ENCODE peak calls at places on chromosomes 13 and 19, in nine cellular contexts. J, X, P, O, W, L, I, G and A are unnamed samples.
A peak's percentile ranks its signal among the peaks of the same experiment; 100 is the strongest.

GRCh38 chr13:99845136-99845874 is 126.3 kb downstream of the ZIC5 start:
- DNase-seq in O (no peak), J (no peak), X (no peak), L (no peak), W (no peak), G (no peak), P (no peak), I (no peak), A (no peak)

GRCh38 chr13:105196052-105196451 is 1339.4 kb downstream of the EFNB2 start:
- DNase-seq in G (no peak), I (no peak), J (no peak), X (peak; percentile 94), L (no peak), W (no peak), O (no peak), P (no peak), A (peak; percentile 94)

GRCh38 chr13:73984949-73985691 is 149.1 kb downstream of the KLF12 start:
- DNase-seq in I (no peak), L (no peak), W (no peak), P (no peak), J (no peak), X (no peak), G (no peak), O (no peak), A (no peak)

GRCh38 chr13:72652681-72653080 is 74.7 kb downstream of the MZT1 start:
- DNase-seq in J (no peak), L (no peak), G (no peak), I (no peak), O (no peak), W (no peak), P (no peak), X (peak; percentile 65), A (peak; percentile 32)

GRCh38 chr13:38900188-38900587 is 90.4 kb downstream of the STOML3 start:
- DNase-seq in X (no peak), I (no peak), J (no peak), L (no peak), O (no peak), W (peak; percentile 13), P (no peak), G (no peak), A (no peak)

GRCh38 chr19:2266183-2266993 is 10.2 kb upstream of the JSRP1 start:
- DNase-seq in G (peak; percentile 93), X (peak; percentile 71), J (peak; percentile 84), I (peak; percentile 70), P (peak; percentile 89), O (no peak), L (peak; percentile 89), W (peak; percentile 46), A (peak; percentile 74)

GRCh38 chr13:112605531-112605990 is 17.6 kb upstream of the TUBGCP3 start:
- DNase-seq in P (no peak), X (peak; percentile 11), O (no peak), G (no peak), J (no peak), I (no peak), W (no peak), L (no peak), A (no peak)

GRCh38 chr13:91467236-91467635 is 68.8 kb downstream of the GPC5 start:
- DNase-seq in X (no peak), W (no peak), I (no peak), J (no peak), P (no peak), L (no peak), O (no peak), G (no peak), A (no peak)

GRCh38 chr13:27425151-27425917 is 915 bp downstream of the GTF3A start:
- DNase-seq in X (peak; percentile 29), P (no peak), I (no peak), L (no peak), J (no peak), W (no peak), G (no peak), O (no peak), A (no peak)

GRCh38 chr13:99721606-99722384 is 220.5 kb downstream of the TM9SF2 start:
- DNase-seq in G (no peak), J (no peak), I (no peak), X (peak; percentile 4), L (no peak), P (no peak), O (no peak), W (no peak), A (peak; percentile 4)

GRCh38 chr13:106688940-106689339 is 121.0 kb upstream of the ARGLU1 start:
- DNase-seq in J (no peak), X (no peak), P (no peak), L (no peak), I (no peak), G (no peak), O (no peak), W (no peak), A (no peak)

GRCh38 chr19:40348961-40349507 is 539 bp downstream of the PLD3 start:
- DNase-seq in L (no peak), I (no peak), O (no peak), X (peak; percentile 60), G (no peak), P (no peak), W (peak; percentile 68), J (no peak), A (peak; percentile 25)

GRCh38 chr13:44031555-44031954 is 151.9 kb downstream of the LACC1 start:
- DNase-seq in I (no peak), G (no peak), P (no peak), O (no peak), J (no peak), L (no peak), X (no peak), W (no peak), A (no peak)

GRCh38 chr13:111667757-111668156 is 347.3 kb downstream of the TEX29 start:
- DNase-seq in L (no peak), J (no peak), O (no peak), G (no peak), W (no peak), P (peak; percentile 15), X (no peak), I (no peak), A (no peak)

DNA sequence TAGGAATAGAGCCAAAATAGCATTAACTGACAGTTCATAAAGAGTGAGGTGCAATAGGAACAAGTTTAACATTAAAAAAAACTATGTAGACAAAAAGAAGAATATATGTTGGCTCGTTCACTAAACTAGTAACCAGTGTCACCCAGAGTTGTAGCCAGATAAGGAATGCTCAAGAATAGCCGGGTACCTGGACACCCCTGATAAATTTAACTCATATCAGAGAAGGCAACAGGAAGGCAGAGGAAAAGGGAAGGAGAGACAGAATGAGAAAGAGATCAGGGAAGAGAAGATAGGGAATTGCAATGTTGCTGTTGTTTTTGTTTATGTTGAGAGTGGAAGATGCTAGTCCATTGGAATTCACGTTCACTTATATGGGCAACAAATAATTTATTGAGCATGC is 31.6 kb upstream of the KATNAL1 start:
- DNase-seq in J (no peak), G (no peak), W (no peak), I (no peak), P (no peak), L (no peak), O (no peak), X (no peak), A (no peak)
- H3K4me3 ChIP-seq in J (no peak overlapping the region), G (no peak overlapping the region), W (no peak overlapping the region), I (no peak overlapping the region), P (no peak overlapping the region), L (no peak overlapping the region), O (no peak overlapping the region), X (no peak overlapping the region), A (no peak overlapping the region)

GRCh38 chr13:110265341-110265681 is 41.6 kb downstream of the COL4A1 start:
- DNase-seq in O (no peak), P (no peak), L (no peak), I (no peak), J (no peak), G (no peak), W (peak; percentile 70), X (no peak), A (no peak)
- H3K27ac ChIP-seq in O (peak overlapping the region; percentile 57), P (no peak overlapping the region), L (peak overlapping the region; percentile 67), I (no peak overlapping the region), J (no peak overlapping the region), G (peak overlapping the region; percentile 63), W (no peak overlapping the region), X (peak overlapping the region; percentile 7), A (peak overlapping the region; percentile 38)

DNA sequence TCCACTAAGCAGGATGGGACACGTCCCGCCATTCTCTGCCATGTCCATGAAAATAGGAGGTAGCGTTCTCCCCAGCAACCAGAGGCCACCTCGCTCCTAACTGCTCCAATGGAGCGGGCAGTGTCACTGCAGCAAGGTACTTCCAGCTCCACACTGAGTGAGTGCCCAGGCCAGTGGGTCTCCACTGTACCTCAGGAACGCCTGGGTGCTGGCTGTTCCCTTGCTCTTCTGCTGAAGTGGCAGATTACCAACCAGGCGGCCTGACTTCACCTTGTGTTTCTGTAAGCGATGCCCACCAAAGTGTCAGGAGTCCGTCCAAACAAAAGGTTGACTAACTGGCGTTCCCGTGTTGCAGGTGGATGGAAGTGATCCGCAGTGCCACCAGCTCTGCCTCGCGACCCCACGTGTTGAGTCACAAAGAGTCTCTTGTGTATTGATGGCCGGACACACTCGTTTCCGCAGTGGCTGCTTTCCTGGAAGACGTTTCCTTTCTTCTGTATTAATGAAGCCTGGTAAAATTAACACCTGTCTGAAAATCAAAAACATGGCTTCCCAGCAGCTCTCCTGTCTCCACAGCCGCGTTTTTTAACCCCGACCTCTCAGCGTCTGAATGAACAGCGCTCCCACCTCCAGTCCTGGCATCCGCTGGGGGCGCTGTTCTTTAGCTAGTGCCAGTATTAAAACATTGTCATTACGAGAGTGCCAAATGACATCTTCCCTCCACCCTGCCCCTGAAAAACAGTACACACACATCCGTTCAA is 128.8 kb downstream of the STK24 start:
- DNase-seq in P (no peak), J (no peak), I (peak; percentile 39), G (no peak), W (peak; percentile 79), L (peak; percentile 67), O (no peak), X (no peak), A (no peak)
- TF ChIP-seq CTCF in P (peak; percentile 28), J (peak; percentile 26), I (no peak), G (peak; percentile 22), W (peak; percentile 70), L (no peak), O (peak; percentile 54), X (peak; percentile 62), A (peak; percentile 80)

GRCh38 chr13:94658926-94659649 is 53.3 kb downstream of the SOX21 start:
- DNase-seq in J (no peak), O (no peak), G (no peak), L (no peak), W (no peak), X (no peak), I (no peak), P (no peak), A (no peak)

GRCh38 chr13:94661396-94661795 is 50.9 kb downstream of the SOX21 start:
- DNase-seq in P (no peak), O (no peak), I (no peak), L (no peak), W (no peak), G (no peak), J (no peak), X (no peak), A (no peak)

GRCh38 chr13:94660695-94661324 is 51.5 kb downstream of the SOX21 start:
- DNase-seq in W (peak; percentile 13), O (no peak), P (no peak), J (no peak), G (no peak), L (no peak), X (peak; percentile 11), I (no peak), A (peak; percentile 27)

GRCh38 chr13:94664889-94665288 is 47.5 kb downstream of the SOX21 start:
- DNase-seq in I (no peak), G (no peak), P (no peak), O (no peak), W (no peak), X (no peak), J (no peak), L (no peak), A (no peak)

GRCh38 chr13:94662274-94662945 is 49.9 kb downstream of the SOX21 start:
- DNase-seq in I (no peak), O (no peak), L (no peak), W (peak; percentile 32), G (no peak), J (no peak), X (no peak), P (no peak), A (no peak)
- H3K4me3 ChIP-seq in I (no peak overlapping the region), O (no peak overlapping the region), L (no peak overlapping the region), W (no peak overlapping the region), G (no peak overlapping the region), J (no peak overlapping the region), X (no peak overlapping the region), P (no peak overlapping the region), A (no peak overlapping the region)